ENCODE peak calls at places on chromosomes 1 and 21, in eight cellular contexts. R is mesothelial cell of epicardium, O is WTC11, F is AG10803, U is IMR-90, M is NB4, K is endothelial cell, J is right lobe of liver. Z is an unnamed sample.

GRCh38 chr1:24321712-24322635 is 2.8 kb downstream of the GRHL3 start:
- DNase-seq in O (peak), R (peak), M (peak), J (peak), K (peak), U (peak), F (peak), Z (peak)

GRCh38 chr1:109768700-109769325 is 5.1 kb upstream of the EPS8L3 start:
- DNase-seq in U (no peak), F (no peak), O (peak), J (peak), R (no peak), M (no peak), K (no peak), Z (no peak)

GRCh38 chr21:19529031-19529430 is 1125.4 kb upstream of the TMPRSS15 start:
- DNase-seq in K (no peak), F (no peak), O (no peak), R (no peak), U (no peak), M (no peak), J (no peak), Z (no peak)

GRCh38 chr1:23441446-23442148 is 17.0 kb upstream of the TCEA3 start:
- DNase-seq in K (no peak), R (no peak), U (no peak), O (no peak), F (no peak), J (no peak), M (no peak), Z (no peak)

GRCh38 chr1:160666079-160666442 is 19.2 kb upstream of the SLAMF1 start:
- DNase-seq in O (no peak), M (no peak), U (no peak), F (no peak), J (no peak), K (no peak), R (no peak), Z (no peak)

GRCh38 chr21:33268736-33269441 is 2.7 kb downstream of the IL10RB start:
- DNase-seq in R (no peak), M (no peak), K (no peak), U (no peak), F (no peak), J (peak), O (no peak), Z (no peak)

GRCh38 chr1:115469703-115470476 is 131.8 kb upstream of the NGF start:
- DNase-seq in J (peak), U (peak), R (no peak), K (peak), O (peak), F (peak), M (peak), Z (peak)

GRCh38 chr1:12398135-12398450 is 168.3 kb downstream of the VPS13D start:
- DNase-seq in U (no peak), K (no peak), M (no peak), F (no peak), O (no peak), J (no peak), R (no peak), Z (no peak)

GRCh38 chr1:165712764-165713163 is 14.4 kb upstream of the ALDH9A1 start:
- DNase-seq in U (no peak), M (no peak), J (no peak), R (no peak), K (no peak), F (no peak), O (no peak), Z (no peak)

GRCh38 chr1:58726581-58726980 is 26.7 kb upstream of the MYSM1 start:
- DNase-seq in K (no peak), J (no peak), O (no peak), F (no peak), M (no peak), R (no peak), U (no peak), Z (no peak)

GRCh38 chr1:5389101-5389885 is 602.9 kb downstream of the NPHP4 start:
- DNase-seq in J (no peak), M (no peak), O (no peak), F (no peak), R (no peak), U (no peak), K (no peak), Z (no peak)

GRCh38 chr1:236119935-236120484 is 22.3 kb upstream of the GPR137B start:
- DNase-seq in R (no peak), F (no peak), U (no peak), O (no peak), J (no peak), M (no peak), K (no peak), Z (no peak)

GRCh38 chr1:157176016-157176415 is 37.8 kb upstream of the ETV3 start:
- DNase-seq in F (no peak), M (no peak), U (no peak), R (no peak), K (no peak), J (no peak), O (no peak), Z (no peak)

GRCh38 chr1:25022361-25023189 is 92.5 kb upstream of the RUNX3 start:
- DNase-seq in U (peak), F (peak), M (peak), K (no peak), J (peak), R (no peak), O (no peak), Z (peak)

GRCh38 chr1:34682452-34683223 is 72.2 kb upstream of the GJB5 start:
- DNase-seq in R (no peak), J (no peak), U (no peak), K (no peak), O (no peak), F (no peak), M (no peak), Z (no peak)

GRCh38 chr1:247908761-247909160 is 11.3 kb upstream of the OR2T8 start:
- DNase-seq in O (no peak), M (no peak), K (no peak), U (no peak), J (no peak), F (no peak), R (no peak), Z (no peak)

GRCh38 chr1:71307451-71307850 is 226.6 kb upstream of the ZRANB2 start:
- DNase-seq in O (no peak), J (no peak), F (peak), K (no peak), R (no peak), U (peak), M (peak), Z (peak)

GRCh38 chr1:35876988-35877387 is 6.0 kb upstream of the AGO1 start:
- DNase-seq in R (no peak), M (peak), O (peak), J (no peak), K (peak), U (peak), F (no peak), Z (peak)

GRCh38 chr1:185789846-185790735 is 55.9 kb downstream of the HMCN1 start:
- DNase-seq in K (no peak), R (no peak), J (no peak), F (peak), M (no peak), U (peak), O (no peak), Z (peak)

GRCh38 chr1:54952950-54953718 is 27.3 kb upstream of the TMEM61 start:
- DNase-seq in R (no peak), K (no peak), O (no peak), F (no peak), U (peak), J (no peak), M (no peak), Z (peak)

GRCh38 chr1:7648761-7649384 is 122.2 kb upstream of the VAMP3 start:
- DNase-seq in J (no peak), U (peak), M (peak), O (no peak), K (no peak), F (peak), R (no peak), Z (no peak)

GRCh38 chr1:216314369-216315095 is 108.7 kb downstream of the USH2A start:
- DNase-seq in J (peak), M (no peak), U (peak), O (no peak), F (no peak), K (no peak), R (no peak), Z (no peak)

GRCh38 chr1:216306830-216307229 is 116.4 kb downstream of the USH2A start:
- DNase-seq in J (no peak), U (no peak), F (no peak), O (no peak), M (no peak), R (no peak), K (no peak), Z (no peak)

DNA sequence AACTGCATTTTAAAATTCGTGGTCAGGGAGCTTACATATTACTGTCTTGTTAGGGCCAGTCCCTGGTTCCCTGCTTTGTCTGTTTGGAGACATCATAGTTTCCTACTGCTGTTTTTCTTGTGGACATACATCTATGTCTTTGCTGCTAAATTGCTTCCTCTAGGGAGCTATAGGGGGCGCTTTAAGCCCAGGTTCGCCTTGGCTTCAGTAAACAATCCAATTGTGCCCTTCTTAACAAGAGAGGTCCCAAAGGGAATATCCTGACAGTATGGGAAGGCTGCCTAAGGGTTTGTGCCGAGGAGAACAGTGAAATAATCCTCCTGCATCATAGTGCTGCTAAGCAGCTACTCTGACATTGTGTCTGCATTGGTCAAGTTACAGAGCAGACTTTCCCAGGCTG is 112.5 kb downstream of the USH2A start:
- DNase-seq in F (peak), M (peak), R (no peak), U (peak), K (peak), J (peak), O (peak), Z (peak)
- TF ChIP-seq CTCF in F (peak), M (peak), R (no peak), U (peak), K (peak), J (peak), O (peak), Z (peak)

GRCh38 chr1:29256979-29257804 is 20.9 kb downstream of the PTPRU start:
- DNase-seq in R (no peak), M (peak), J (no peak), O (peak), F (no peak), K (no peak), U (no peak), Z (no peak)
- TF ChIP-seq CTCF in R (no peak), M (no peak), J (no peak), O (no peak), F (no peak), K (no peak), U (no peak), Z (no peak)

GRCh38 chr1:194118086-194118485 is 931.7 kb upstream of the B3GALT2 start:
- DNase-seq in F (no peak), J (no peak), R (no peak), K (no peak), M (no peak), O (no peak), U (no peak), Z (no peak)

GRCh38 chr1:194114288-194114687 is 927.9 kb upstream of the B3GALT2 start:
- DNase-seq in U (no peak), R (no peak), K (no peak), M (no peak), O (no peak), F (no peak), J (no peak), Z (no peak)

DNA sequence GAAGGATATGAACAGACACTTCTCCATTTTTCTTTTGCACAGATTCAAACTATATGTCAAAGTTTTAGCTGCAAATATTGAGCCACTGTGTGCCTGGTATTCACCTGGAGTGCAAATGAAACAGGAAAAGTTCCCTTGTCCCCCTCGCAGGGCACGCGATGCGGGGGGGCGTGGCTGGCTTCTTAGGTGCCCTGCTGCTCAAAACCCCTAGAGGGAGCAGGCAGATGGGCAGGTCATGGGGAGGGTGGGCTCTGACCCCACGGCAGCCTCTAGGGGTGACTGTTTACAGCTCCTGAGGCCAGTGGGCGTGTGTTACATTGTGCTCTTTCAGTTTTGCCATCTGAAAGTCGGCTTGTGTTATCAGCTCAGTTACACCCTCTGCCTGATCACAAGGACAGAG is 931.2 kb upstream of the B3GALT2 start:
- DNase-seq in M (peak), U (no peak), O (peak), R (no peak), J (no peak), F (no peak), K (no peak), Z (no peak)
- TF ChIP-seq CTCF in M (no peak), U (no peak), O (peak), R (no peak), J (no peak), F (no peak), K (peak), Z (no peak)

DNA sequence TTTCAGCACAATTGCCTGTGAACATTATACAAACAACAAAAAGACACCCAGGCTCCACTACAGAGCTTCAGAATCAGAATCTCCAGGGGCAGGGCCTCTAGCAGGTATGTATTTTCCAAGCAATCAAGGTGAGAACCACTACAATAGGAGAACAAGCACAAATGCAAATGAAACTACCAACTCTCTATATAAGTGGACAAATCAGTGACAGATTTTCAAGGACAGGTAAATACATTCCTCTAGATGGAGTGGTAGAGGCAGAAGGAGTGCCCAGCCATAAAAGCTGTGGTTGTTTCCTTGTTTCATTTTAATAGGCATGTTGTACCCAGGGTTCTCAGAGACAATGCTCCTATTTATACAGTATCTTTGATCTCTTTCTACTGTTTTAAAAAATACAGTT is 20.1 kb upstream of the CCDC17 start:
- DNase-seq in U (no peak), F (no peak), R (no peak), M (no peak), J (no peak), O (no peak), K (no peak), Z (no peak)
- TF ChIP-seq CTCF in U (no peak), F (no peak), R (no peak), M (no peak), J (peak), O (no peak), K (no peak), Z (peak)